ENCODE peak calls at places on chromosomes 4 and X, in five cellular contexts. U, D, L, O and M are unnamed samples.

GRCh38 chr4:141432000-141432712 is 204.2 kb upstream of the IL15 start:
- DNase-seq in U (no peak), D (no peak), L (no peak), O (peak; percentile 11), M (no peak)

GRCh38 chrX:28966335-28966734 is 379.1 kb downstream of the IL1RAPL1 start:
- DNase-seq in U (no peak), D (no peak), L (peak; percentile 33), O (no peak), M (no peak)

GRCh38 chr4:137694138-137694537 is 161.8 kb upstream of the PCDH18 start:
- DNase-seq in U (no peak), D (no peak), L (no peak), O (no peak), M (no peak)

GRCh38 chr4:105453550-105454201 is 20.2 kb downstream of the PPA2 start:
- DNase-seq in U (no peak), D (no peak), L (no peak), O (peak; percentile 3), M (no peak)

GRCh38 chr4:1012031-1012739 is 759 bp downstream of the FGFRL1 start:
- DNase-seq in U (peak; percentile 77), D (peak; percentile 56), L (no peak), O (peak; percentile 40), M (no peak)

GRCh38 chr4:169220854-169221311 is 49.9 kb downstream of the SH3RF1 start:
- DNase-seq in U (peak; percentile 31), D (no peak), L (no peak), O (no peak), M (no peak)

GRCh38 chr4:121278811-121279368 is 101.9 kb downstream of the QRFPR start:
- DNase-seq in U (no peak), D (no peak), L (no peak), O (no peak), M (no peak)

GRCh38 chr4:18579222-18579621 is 557.7 kb upstream of the LCORL start:
- DNase-seq in U (no peak), D (no peak), L (no peak), O (no peak), M (no peak)

GRCh38 chrX:65587616-65588526 is 53.3 kb upstream of the LAS1L start:
- DNase-seq in U (no peak), D (peak; percentile 31), L (no peak), O (peak; percentile 66), M (no peak)

GRCh38 chr4:186192068-186192751 is 843 bp downstream of the CYP4V2 start:
- DNase-seq in U (peak; percentile 63), D (no peak), L (peak; percentile 15), O (peak; percentile 49), M (peak; percentile 40)

GRCh38 chrX:30183554-30183953 is 31.8 kb upstream of the MAGEB2 start:
- DNase-seq in U (no peak), D (no peak), L (no peak), O (no peak), M (no peak)

GRCh38 chr4:149264093-149264733 is 551.4 kb downstream of the IQCM start:
- DNase-seq in U (peak; percentile 72), D (peak; percentile 54), L (peak; percentile 56), O (peak; percentile 69), M (no peak)

GRCh38 chrX:38282044-38282443 is 45.3 kb downstream of the RPGR start:
- DNase-seq in U (peak; percentile 28), D (no peak), L (no peak), O (peak; percentile 29), M (no peak)

GRCh38 chr4:55378617-55379467 is 16.9 kb upstream of the TMEM165 start:
- DNase-seq in U (no peak), D (no peak), L (no peak), O (peak; percentile 87), M (no peak)

GRCh38 chr4:85780664-85781063 is 305.7 kb downstream of the ARHGAP24 start:
- DNase-seq in U (no peak), D (no peak), L (no peak), O (peak; percentile 52), M (no peak)

GRCh38 chr4:42865572-42866189 is 26.8 kb upstream of the GRXCR1 start:
- DNase-seq in U (peak; percentile 70), D (peak; percentile 39), L (peak; percentile 59), O (peak; percentile 42), M (peak; percentile 38)

GRCh38 chr4:186760576-186760975 is 36.9 kb upstream of the FAT1 start:
- DNase-seq in U (no peak), D (no peak), L (no peak), O (peak; percentile 78), M (no peak)

GRCh38 chrX:108186811-108187210 is 95.2 kb downstream of the ATG4A start:
- DNase-seq in U (no peak), D (no peak), L (no peak), O (peak; percentile 87), M (no peak)

GRCh38 chr4:156970501-156971167 is 965 bp downstream of the PDGFC start:
- DNase-seq in U (peak; percentile 78), D (peak; percentile 43), L (peak; percentile 55), O (peak; percentile 77), M (peak; percentile 30)

GRCh38 chr4:62644372-62644771 is 1444.2 kb downstream of the ADGRL3 start:
- DNase-seq in U (peak; percentile 70), D (peak; percentile 33), L (peak; percentile 65), O (peak; percentile 54), M (peak; percentile 31)

GRCh38 chr4:143251348-143251747 is 66.6 kb downstream of the USP38 start:
- DNase-seq in U (no peak), D (no peak), L (no peak), O (no peak), M (no peak)

GRCh38 chr4:107870916-107871786 is 46.4 kb downstream of the SGMS2 start:
- DNase-seq in U (no peak), D (peak; percentile 14), L (no peak), O (no peak), M (no peak)

GRCh38 chrX:65985922-65986588 is 53.8 kb downstream of the VSIG4 start:
- DNase-seq in U (peak; percentile 78), D (peak; percentile 25), L (peak; percentile 76), O (peak; percentile 61), M (peak; percentile 70)

GRCh38 chrX:77527233-77528001 is 80.2 kb downstream of the FGF16 start:
- DNase-seq in U (peak; percentile 4), D (no peak), L (no peak), O (no peak), M (no peak)

GRCh38 chrX:115948018-115948923 is 222.3 kb upstream of the AGTR2 start:
- DNase-seq in U (peak; percentile 6), D (no peak), L (peak; percentile 42), O (no peak), M (no peak)

GRCh38 chrX:33273521-33273920 is 62.2 kb upstream of the DMD start:
- DNase-seq in U (no peak), D (no peak), L (no peak), O (no peak), M (no peak)

GRCh38 chr4:2852481-2852881 is 8.8 kb downstream of the ADD1 start:
- DNase-seq in U (no peak), D (no peak), L (no peak), O (no peak), M (no peak)

GRCh38 chrX:104795804-104796203 is 229.8 kb downstream of the IL1RAPL2 start:
- DNase-seq in U (no peak), D (no peak), L (no peak), O (no peak), M (no peak)

GRCh38 chr4:15231265-15232091 is 196.4 kb upstream of the C1QTNF7 start:
- DNase-seq in U (peak; percentile 86), D (peak; percentile 46), L (peak; percentile 77), O (peak; percentile 87), M (peak; percentile 77)

GRCh38 chr4:87353592-87353991 is 30.9 kb upstream of the HSD17B13 start:
- DNase-seq in U (peak; percentile 69), D (peak; percentile 4), L (peak; percentile 61), O (peak; percentile 67), M (peak; percentile 66)

GRCh38 chr4:55121246-55121645 is 4.1 kb downstream of the KDR start:
- DNase-seq in U (no peak), D (no peak), L (no peak), O (no peak), M (peak; percentile 46)

GRCh38 chrX:30748337-30748960 is 95.2 kb downstream of the GK start:
- DNase-seq in U (no peak), D (no peak), L (no peak), O (no peak), M (no peak)

GRCh38 chr4:148893095-148893494 is 450.9 kb upstream of the NR3C2 start:
- DNase-seq in U (no peak), D (no peak), L (no peak), O (no peak), M (no peak)

GRCh38 chr4:173519130-173520101 is 10.6 kb downstream of the HAND2 start:
- DNase-seq in U (peak; percentile 50), D (no peak), L (no peak), O (no peak), M (no peak)

GRCh38 chr4:62791386-62791785 is 1591.3 kb downstream of the ADGRL3 start:
- DNase-seq in U (no peak), D (no peak), L (no peak), O (no peak), M (no peak)

GRCh38 chr4:76012388-76012801 is 5.1 kb upstream of the CXCL9 start:
- DNase-seq in U (no peak), D (no peak), L (no peak), O (peak; percentile 28), M (no peak)